ENCODE peak calls at places on chromosomes 11 and 22, in five cellular contexts. V is HepG2, I is GM12878, T is K562, M is H1. P is an unnamed sample.

GRCh38 chr11:112157274-112157766 is 6.6 kb downstream of the IL18 start:
- DNase-seq in V (peak), I (no peak), T (no peak), M (no peak), P (no peak)

GRCh38 chr11:12167098-12167999 is 57.0 kb downstream of the MICAL2 start:
- DNase-seq in V (peak), I (no peak), T (peak), M (no peak), P (no peak)

GRCh38 chr11:3840289-3840869 is 380 bp downstream of the RHOG start:
- DNase-seq in V (no peak), I (no peak), T (no peak), M (peak), P (no peak)

GRCh38 chr11:99934008-99934407 is 753.1 kb upstream of the ARHGAP42 start:
- DNase-seq in V (no peak), I (no peak), T (no peak), M (no peak), P (no peak)

GRCh38 chr11:36033082-36033751 is 89.4 kb downstream of the LDLRAD3 start:
- DNase-seq in V (no peak), I (no peak), T (no peak), M (peak), P (no peak)

GRCh38 chr11:117832511-117832910 is 8.0 kb upstream of the FXYD2 start:
- DNase-seq in V (no peak), I (no peak), T (no peak), M (no peak), P (no peak)

GRCh38 chr11:72010529-72011233 is 12.0 kb downstream of the IL18BP start:
- DNase-seq in V (no peak), I (no peak), T (no peak), M (no peak), P (no peak)

GRCh38 chr11:107017433-107018227 is 646 bp downstream of the GUCY1A2 start:
- DNase-seq in V (peak), I (no peak), T (peak), M (peak), P (peak)

GRCh38 chr11:67409781-67410368 is 5.6 kb upstream of the CARNS1 start:
- DNase-seq in V (peak), I (no peak), T (no peak), M (peak), P (peak)

GRCh38 chr11:130180491-130180890 is 20.9 kb downstream of the ST14 start:
- DNase-seq in V (no peak), I (no peak), T (no peak), M (no peak), P (no peak)

GRCh38 chr22:40818192-40818746 is 877 bp downstream of the SLC25A17 start:
- DNase-seq in V (no peak), I (no peak), T (no peak), M (no peak), P (no peak)

GRCh38 chr11:17768547-17768946 is 34.0 kb downstream of the KCNC1 start:
- DNase-seq in V (no peak), I (no peak), T (no peak), M (no peak), P (no peak)

GRCh38 chr11:131615611-131616010 is 245.2 kb downstream of the NTM start:
- DNase-seq in V (no peak), I (no peak), T (no peak), M (no peak), P (no peak)

GRCh38 chr22:44668190-44668885 is 33.7 kb upstream of the PRR5 start:
- DNase-seq in V (no peak), I (no peak), T (no peak), M (peak), P (peak)

GRCh38 chr11:82080160-82080559 is 653.5 kb downstream of the FAM181B start:
- DNase-seq in V (no peak), I (no peak), T (no peak), M (no peak), P (no peak)

GRCh38 chr11:33257897-33258630 is 883 bp downstream of the HIPK3 start:
- DNase-seq in V (peak), I (no peak), T (peak), M (peak), P (peak)

GRCh38 chr11:12762696-12763324 is 88.6 kb downstream of the TEAD1 start:
- DNase-seq in V (no peak), I (no peak), T (no peak), M (no peak), P (no peak)

GRCh38 chr11:116882386-116882785 is 45.0 kb upstream of the APOA1 start:
- DNase-seq in V (no peak), I (no peak), T (no peak), M (no peak), P (no peak)

GRCh38 chr22:29887358-29887757 is 4.4 kb downstream of the MTMR3 start:
- DNase-seq in V (no peak), I (no peak), T (no peak), M (no peak), P (no peak)

GRCh38 chr22:41910599-41911291 is 4.1 kb downstream of the SHISA8 start:
- DNase-seq in V (no peak), I (no peak), T (no peak), M (no peak), P (no peak)

GRCh38 chr22:49235463-49236300 is 592.0 kb downstream of the BRD1 start:
- DNase-seq in V (no peak), I (no peak), T (no peak), M (peak), P (no peak)

GRCh38 chr22:49233507-49234100 is 594.1 kb downstream of the BRD1 start:
- DNase-seq in V (no peak), I (no peak), T (no peak), M (peak), P (no peak)

GRCh38 chr22:49232319-49233067 is 595.2 kb downstream of the BRD1 start:
- DNase-seq in V (no peak), I (no peak), T (no peak), M (peak), P (no peak)

GRCh38 chr22:49236541-49237075 is 591.1 kb downstream of the BRD1 start:
- DNase-seq in V (no peak), I (no peak), T (no peak), M (peak), P (no peak)

DNA sequence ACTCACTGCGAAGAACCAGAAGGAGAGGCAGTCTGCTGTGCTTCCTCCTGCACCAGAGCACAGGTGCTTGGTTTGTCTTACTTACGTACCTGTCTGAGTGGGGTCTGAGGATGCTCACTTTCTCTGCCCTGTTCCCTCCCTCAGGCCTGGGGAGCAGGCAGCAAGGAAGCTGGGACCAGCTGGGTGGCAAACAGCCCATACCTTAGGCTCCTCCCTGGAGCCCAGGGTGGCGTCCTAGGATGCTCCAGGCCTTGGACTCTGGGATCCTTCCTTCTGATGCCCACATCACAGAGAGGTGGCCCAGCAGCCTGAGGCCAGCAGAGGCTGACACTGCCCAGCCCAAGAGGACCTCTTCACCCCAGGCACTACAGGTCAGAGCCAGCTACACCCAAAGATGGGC is 593.2 kb downstream of the BRD1 start:
- DNase-seq in V (no peak), I (no peak), T (no peak), M (peak), P (no peak)
- TF ChIP-seq SP1 in V (no peak), I (no peak), T (no peak), M (no peak), P (no peak)

GRCh38 chr11:134246100-134246499 is 7.1 kb downstream of the THYN1 start:
- DNase-seq in V (no peak), I (no peak), T (no peak), M (no peak), P (no peak)

GRCh38 chr11:134245434-134245833 is 7.7 kb downstream of the THYN1 start:
- DNase-seq in V (no peak), I (no peak), T (no peak), M (no peak), P (no peak)

GRCh38 chr11:134243913-134244312 is 9.2 kb downstream of the THYN1 start:
- DNase-seq in V (no peak), I (no peak), T (no peak), M (no peak), P (no peak)

GRCh38 chr11:134246678-134247077 is 6.5 kb downstream of the THYN1 start:
- DNase-seq in V (no peak), I (no peak), T (no peak), M (no peak), P (no peak)

GRCh38 chr11:134244593-134244992 is 8.6 kb downstream of the THYN1 start:
- DNase-seq in V (peak), I (no peak), T (no peak), M (no peak), P (no peak)
- TF ChIP-seq ATF2 in V (no peak), I (no peak), T (no peak), M (no peak), P (no peak)

GRCh38 chr11:609355-609811 is 6.4 kb downstream of the IRF7 start:
- DNase-seq in V (no peak), I (no peak), T (no peak), M (no peak), P (no peak)

GRCh38 chr11:608751-609354 is 6.9 kb downstream of the IRF7 start:
- DNase-seq in V (no peak), I (no peak), T (no peak), M (no peak), P (no peak)

GRCh38 chr11:612201-612960 is 3.4 kb downstream of the IRF7 start:
- DNase-seq in V (peak), I (no peak), T (no peak), M (no peak), P (no peak)

GRCh38 chr11:611001-611996 is 4.5 kb downstream of the IRF7 start:
- DNase-seq in V (no peak), I (no peak), T (no peak), M (no peak), P (no peak)

GRCh38 chr11:610146-610801 is 5.5 kb downstream of the IRF7 start:
- DNase-seq in V (no peak), I (no peak), T (no peak), M (no peak), P (no peak)
- TF ChIP-seq SP1 in V (no peak), I (no peak), T (no peak), M (no peak), P (no peak)

DNA sequence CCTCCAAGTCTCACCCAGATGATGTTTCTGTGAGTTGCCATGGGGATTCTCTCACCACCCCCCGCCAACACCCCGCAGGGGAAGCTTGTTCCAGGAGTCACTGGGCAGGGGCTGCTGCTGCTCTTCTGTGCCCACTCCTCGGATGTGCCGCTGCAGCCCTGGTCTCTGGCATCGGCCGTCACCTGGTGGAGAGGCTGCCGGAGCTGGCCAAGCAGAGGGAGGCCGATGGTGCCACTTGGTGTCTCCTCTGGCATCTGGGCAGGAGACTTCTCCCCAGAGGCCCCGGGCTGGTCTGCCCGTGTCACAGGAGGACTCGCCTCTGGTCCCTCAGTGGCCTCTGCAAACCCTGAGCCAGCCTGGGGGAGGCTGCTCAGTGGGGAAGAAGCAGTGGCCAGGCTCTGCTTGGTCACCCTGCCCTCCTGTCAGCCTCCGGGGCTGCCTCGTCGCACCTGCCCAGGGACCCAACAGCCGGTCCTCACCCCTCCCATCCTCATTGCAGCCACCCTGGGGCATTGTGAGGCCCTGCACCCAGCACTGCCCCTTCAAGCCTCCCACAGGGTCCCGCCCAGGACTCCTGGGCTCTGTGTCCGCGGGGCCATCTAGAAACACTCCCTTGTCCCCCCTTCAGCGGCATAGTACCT is 420 bp upstream of the ADORA2A start:
- DNase-seq in V (no peak), I (no peak), T (no peak), M (no peak), P (no peak)
- TF ChIP-seq ATF2 in V (no peak), I (no peak), T (no peak), M (no peak), P (no peak)

DNA sequence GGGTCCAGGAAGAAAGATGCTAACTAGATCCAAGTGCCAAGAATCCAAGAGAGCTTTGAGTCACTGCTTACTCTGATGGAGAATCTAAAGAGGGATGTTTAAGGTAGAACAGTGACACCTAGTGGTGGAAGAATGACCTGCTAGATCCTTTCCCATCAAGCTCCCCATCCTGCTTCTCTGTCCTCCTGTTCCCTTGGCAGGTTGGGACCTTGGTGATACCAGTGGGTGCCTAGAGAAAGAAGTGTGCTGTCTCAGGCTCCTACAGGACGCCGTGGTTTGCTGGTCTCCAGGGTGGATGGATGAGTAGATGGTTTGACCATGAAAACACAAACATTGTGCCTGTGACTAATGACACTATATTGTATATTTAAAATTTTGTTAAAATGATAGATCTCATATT is 383.7 kb downstream of the TMEM135 start:
- DNase-seq in V (peak), I (peak), T (peak), M (peak), P (peak)
- TF ChIP-seq SP1 in V (no peak), I (no peak), T (no peak), M (no peak), P (no peak)

GRCh38 chr22:49240016-49240380 is 587.7 kb downstream of the BRD1 start:
- DNase-seq in V (no peak), I (no peak), T (no peak), M (no peak), P (no peak)
- TF ChIP-seq ATF2 in V (no peak), I (no peak), T (no peak), M (no peak), P (no peak)